ENCODE peak calls at places on chromosome 9, in eight cellular contexts. S, W, N, C, P, V, E and D are unnamed samples.

GRCh38 chr9:118422513-118422912 is 718.3 kb downstream of the TLR4 start:
- DNase-seq in S (no peak), W (no peak), N (no peak), C (no peak), P (no peak), V (no peak), E (no peak), D (no peak)

GRCh38 chr9:97501177-97501971 is at the start of gene TMOD1:
- DNase-seq in S (peak; percentile 34), W (peak; percentile 55), N (peak; percentile 88), C (peak; percentile 76), P (peak; percentile 93), V (peak; percentile 83), E (peak; percentile 96), D (no peak)

GRCh38 chr9:84266087-84266561 is 74.4 kb downstream of the SLC28A3 start:
- DNase-seq in S (no peak), W (no peak), N (no peak), C (no peak), P (peak; percentile 13), V (peak; percentile 9), E (no peak), D (no peak)

GRCh38 chr9:37582548-37583157 is 6.5 kb upstream of the FBXO10 start:
- DNase-seq in S (peak; percentile 86), W (no peak), N (no peak), C (no peak), P (peak; percentile 28), V (peak; percentile 43), E (no peak), D (no peak)

GRCh38 chr9:13596383-13596970 is 317.0 kb upstream of the MPDZ start:
- DNase-seq in S (no peak), W (no peak), N (no peak), C (no peak), P (no peak), V (no peak), E (no peak), D (no peak)

GRCh38 chr9:91451431-91452270 is 28.0 kb upstream of the NFIL3 start:
- DNase-seq in S (peak; percentile 28), W (no peak), N (no peak), C (no peak), P (no peak), V (no peak), E (no peak), D (no peak)

GRCh38 chr9:95197692-95198271 is 119.7 kb downstream of the FANCC start:
- DNase-seq in S (peak; percentile 18), W (no peak), N (no peak), C (no peak), P (no peak), V (no peak), E (no peak), D (no peak)

GRCh38 chr9:132168347-132168746 is 6.5 kb downstream of the NTNG2 start:
- DNase-seq in S (peak; percentile 52), W (no peak), N (no peak), C (peak; percentile 72), P (no peak), V (no peak), E (peak; percentile 50), D (no peak)

GRCh38 chr9:35904966-35905781 is 828 bp upstream of the HRCT1 start:
- DNase-seq in S (peak; percentile 74), W (no peak), N (no peak), C (no peak), P (no peak), V (no peak), E (no peak), D (no peak)

GRCh38 chr9:87198716-87199115 is 251.4 kb upstream of the GAS1 start:
- DNase-seq in S (peak; percentile 14), W (no peak), N (no peak), C (no peak), P (no peak), V (no peak), E (no peak), D (no peak)

GRCh38 chr9:72880821-72881220 is 72.0 kb downstream of the ALDH1A1 start:
- DNase-seq in S (no peak), W (no peak), N (no peak), C (no peak), P (no peak), V (no peak), E (no peak), D (no peak)

GRCh38 chr9:113572076-113572861 is 108.7 kb downstream of the RGS3 start:
- DNase-seq in S (no peak), W (no peak), N (no peak), C (no peak), P (no peak), V (no peak), E (no peak), D (no peak)

GRCh38 chr9:130426467-130426773 is 18.3 kb upstream of the ASS1 start:
- DNase-seq in S (no peak), W (no peak), N (no peak), C (no peak), P (no peak), V (no peak), E (no peak), D (no peak)

GRCh38 chr9:130428096-130428665 is 16.6 kb upstream of the ASS1 start:
- DNase-seq in S (no peak), W (no peak), N (no peak), C (no peak), P (no peak), V (no peak), E (no peak), D (no peak)

GRCh38 chr9:130427326-130427725 is 17.4 kb upstream of the ASS1 start:
- DNase-seq in S (no peak), W (no peak), N (no peak), C (no peak), P (no peak), V (no peak), E (no peak), D (no peak)

GRCh38 chr9:130425741-130426466 is 18.9 kb upstream of the ASS1 start:
- DNase-seq in S (no peak), W (no peak), N (no peak), C (no peak), P (no peak), V (no peak), E (no peak), D (no peak)

GRCh38 chr9:130426883-130427282 is 17.9 kb upstream of the ASS1 start:
- DNase-seq in S (peak; percentile 35), W (no peak), N (peak; percentile 54), C (peak; percentile 85), P (no peak), V (peak; percentile 33), E (no peak), D (no peak)
- TF ChIP-seq CTCF in S (no peak), W (no peak), N (no peak), C (no peak), P (no peak), V (no peak), E (no peak), D (no peak)

DNA sequence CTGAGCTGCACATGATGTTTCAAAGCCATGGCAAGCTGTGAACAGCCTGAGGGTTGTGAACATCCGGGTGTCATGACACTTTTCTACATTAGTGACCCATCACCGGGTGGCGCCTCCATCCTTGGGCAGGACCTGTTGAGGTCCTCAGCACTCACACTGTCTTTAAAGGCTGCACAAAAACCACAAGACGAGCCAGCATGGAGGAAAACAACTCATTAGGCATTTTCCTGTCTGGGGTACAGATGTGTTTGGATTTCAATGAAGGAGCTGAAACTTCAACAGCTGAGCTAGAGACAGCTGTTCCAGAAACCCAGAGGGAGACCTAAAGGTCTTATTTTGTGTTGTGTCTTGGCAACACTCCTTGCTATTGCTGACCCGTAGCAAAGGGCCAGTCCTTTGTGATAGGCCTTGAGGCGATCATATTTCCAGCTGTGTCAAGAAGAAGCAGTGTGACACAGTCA is 151.9 kb upstream of the VLDLR start:
- DNase-seq in S (peak; percentile 6), W (no peak), N (peak; percentile 23), C (no peak), P (peak; percentile 12), V (no peak), E (peak; percentile 66), D (no peak)
- TF ChIP-seq CTCF in S (peak; percentile 33), W (no peak), N (no peak), C (no peak), P (peak; percentile 39), V (peak; percentile 30), E (no peak), D (no peak)

GRCh38 chr9:121688149-121688680 is 36.8 kb downstream of the DAB2IP start:
- DNase-seq in S (no peak), W (no peak), N (no peak), C (no peak), P (no peak), V (no peak), E (no peak), D (no peak)

GRCh38 chr9:121688681-121689080 is 37.2 kb downstream of the DAB2IP start:
- DNase-seq in S (no peak), W (no peak), N (no peak), C (no peak), P (no peak), V (no peak), E (no peak), D (no peak)

GRCh38 chr9:121685795-121686377 is 34.5 kb downstream of the DAB2IP start:
- DNase-seq in S (no peak), W (no peak), N (no peak), C (no peak), P (no peak), V (no peak), E (no peak), D (no peak)

GRCh38 chr9:121685146-121685794 is 33.8 kb downstream of the DAB2IP start:
- DNase-seq in S (no peak), W (no peak), N (no peak), C (no peak), P (no peak), V (no peak), E (no peak), D (no peak)

DNA sequence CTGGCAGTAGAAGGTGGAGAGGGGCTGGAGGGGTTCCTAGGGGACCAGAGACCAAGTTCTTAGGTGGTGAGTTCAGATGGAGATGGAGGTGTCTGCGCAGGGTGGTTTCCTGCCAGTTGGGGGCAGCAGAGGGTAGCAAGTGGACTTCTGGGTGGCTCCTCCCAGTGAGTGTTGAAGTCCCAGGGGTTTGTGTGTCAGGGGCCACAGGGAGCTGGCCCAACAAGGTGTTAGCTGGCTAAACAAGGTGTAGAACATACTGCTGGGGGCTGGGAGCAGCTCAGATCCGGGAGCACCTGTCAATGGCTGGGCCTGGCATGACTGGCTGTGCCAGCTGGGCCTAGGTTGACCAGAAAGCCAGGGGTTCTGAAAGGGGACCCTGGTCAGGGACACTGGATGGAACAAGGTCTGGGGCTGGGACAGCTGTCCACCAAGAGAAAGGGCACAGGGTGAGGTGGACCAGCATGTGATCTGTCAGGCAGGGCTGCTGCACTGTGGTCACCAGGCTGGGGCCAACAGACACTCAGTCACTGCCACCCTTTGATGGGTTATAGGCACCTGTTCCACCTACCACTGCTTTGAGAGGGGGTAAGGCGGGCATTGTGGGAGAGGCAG is 35.6 kb downstream of the DAB2IP start:
- DNase-seq in S (peak; percentile 65), W (peak; percentile 68), N (peak; percentile 78), C (peak; percentile 72), P (peak; percentile 82), V (peak; percentile 79), E (peak; percentile 82), D (peak; percentile 60)
- TF ChIP-seq CTCF in S (peak; percentile 92), W (peak; percentile 65), N (peak; percentile 84), C (peak; percentile 95), P (peak; percentile 84), V (peak; percentile 84), E (peak; percentile 82), D (peak; percentile 82)

GRCh38 chr9:14769235-14769580 is 46.7 kb upstream of the CER1 start:
- DNase-seq in S (peak; percentile 5), W (no peak), N (no peak), C (no peak), P (no peak), V (no peak), E (no peak), D (no peak)
- TF ChIP-seq CTCF in S (no peak), W (no peak), N (no peak), C (no peak), P (peak; percentile 37), V (no peak), E (no peak), D (no peak)